ENCODE peak calls at places on chromosome 10, in five cellular contexts. C, P, R, S and A are unnamed samples.

GRCh38 chr10:28171468-28172235 is 131.2 kb downstream of the MPP7 start:
- DNase-seq in S (no peak), P (no peak), R (peak), C (no peak), A (no peak)

GRCh38 chr10:70576803-70577517 is 25.6 kb downstream of the PRF1 start:
- DNase-seq in S (no peak), R (no peak), C (no peak), P (no peak), A (no peak)

GRCh38 chr10:47062801-47063200 is 151.6 kb downstream of the PTPN20 start:
- DNase-seq in R (no peak), S (no peak), C (peak), P (no peak), A (no peak)

GRCh38 chr10:14185501-14186045 is 145.2 kb downstream of the FRMD4A start:
- DNase-seq in P (peak), R (no peak), C (no peak), S (no peak), A (no peak)

GRCh38 chr10:86344281-86344680 is 22.3 kb downstream of the GRID1 start:
- DNase-seq in S (no peak), C (no peak), P (no peak), R (no peak), A (no peak)

GRCh38 chr10:74766501-74766900 is 59.9 kb upstream of the KAT6B start:
- DNase-seq in P (no peak), C (no peak), R (no peak), S (no peak), A (no peak)

GRCh38 chr10:86958831-86959736 is 685 bp downstream of the SNCG start:
- DNase-seq in R (peak), C (peak), P (no peak), S (no peak), A (no peak)

GRCh38 chr10:32410569-32410968 is 35.4 kb upstream of the CCDC7 start:
- DNase-seq in R (no peak), P (no peak), C (no peak), S (no peak), A (no peak)

GRCh38 chr10:77864151-77864851 is 62.3 kb downstream of the DLG5 start:
- DNase-seq in R (no peak), C (no peak), P (no peak), S (no peak), A (no peak)

GRCh38 chr10:27558612-27559020 is 54.5 kb downstream of the RAB18 start:
- DNase-seq in C (no peak), S (no peak), P (peak), R (peak), A (peak)

GRCh38 chr10:35462491-35462934 is 126.2 kb downstream of the CCNY start:
- DNase-seq in S (no peak), P (no peak), R (no peak), C (no peak), A (no peak)

GRCh38 chr10:117222552-117223412 is 18.1 kb upstream of the SLC18A2 start:
- DNase-seq in C (no peak), P (no peak), S (no peak), R (no peak), A (no peak)

GRCh38 chr10:58755688-58756087 is 243.0 kb downstream of the BICC1 start:
- DNase-seq in C (no peak), R (peak), P (peak), S (no peak), A (no peak)

GRCh38 chr10:84659497-84660276 is 331.3 kb downstream of the CCSER2 start:
- DNase-seq in C (no peak), P (no peak), S (no peak), R (no peak), A (no peak)

GRCh38 chr10:5684971-5685763 is 529 bp downstream of the TASOR2 start:
- DNase-seq in R (peak), P (peak), C (peak), S (peak), A (peak)

GRCh38 chr10:114869500-114869899 is 47.9 kb downstream of the FHIP2A start:
- DNase-seq in R (no peak), S (no peak), C (no peak), P (no peak), A (no peak)

GRCh38 chr10:70462349-70462984 is 16.1 kb upstream of the PALD1 start:
- DNase-seq in S (no peak), P (no peak), C (peak), R (peak), A (peak)

GRCh38 chr10:17357781-17358180 is 96.6 kb downstream of the ST8SIA6 start:
- DNase-seq in S (no peak), R (no peak), C (no peak), P (no peak), A (no peak)

GRCh38 chr10:129808092-129808983 is 155.7 kb downstream of the EBF3 start:
- DNase-seq in S (peak), R (no peak), P (no peak), C (no peak), A (no peak)

GRCh38 chr10:80202934-80203834 is 2.2 kb downstream of the ANXA11 start:
- DNase-seq in C (peak), S (peak), P (peak), R (peak), A (peak)

GRCh38 chr10:35447693-35448407 is 111.5 kb downstream of the CCNY start:
- DNase-seq in S (no peak), P (no peak), C (no peak), R (no peak), A (peak)

GRCh38 chr10:132401396-132402168 is 4.6 kb downstream of the PWWP2B start:
- DNase-seq in P (no peak), R (no peak), C (no peak), S (peak), A (peak)

GRCh38 chr10:128024426-128024825 is 101.8 kb downstream of the MKI67 start:
- DNase-seq in C (no peak), S (no peak), P (no peak), R (no peak), A (no peak)

GRCh38 chr10:29634764-29635625 is at the start of gene SVIL:
- DNase-seq in P (no peak), S (no peak), C (peak), R (peak), A (no peak)

GRCh38 chr10:126062132-126063032 is 166.0 kb downstream of the FANK1 start:
- DNase-seq in S (no peak), P (peak), R (peak), C (peak), A (peak)
- H3K27ac ChIP-seq in S (no peak), P (peak), R (no peak), C (peak), A (peak)

GRCh38 chr10:72593963-72594362 is 31.9 kb downstream of the MICU1 start:
- DNase-seq in C (no peak), R (no peak), P (no peak), S (no peak), A (no peak)

GRCh38 chr10:72597897-72598296 is 28.0 kb downstream of the MICU1 start:
- DNase-seq in S (no peak), P (no peak), C (no peak), R (no peak), A (no peak)

GRCh38 chr10:72601144-72601543 is 24.7 kb downstream of the MICU1 start:
- DNase-seq in S (no peak), R (no peak), P (no peak), C (no peak), A (no peak)

GRCh38 chr10:72595436-72595835 is 30.4 kb downstream of the MICU1 start:
- DNase-seq in C (no peak), R (no peak), P (no peak), S (no peak), A (no peak)

DNA sequence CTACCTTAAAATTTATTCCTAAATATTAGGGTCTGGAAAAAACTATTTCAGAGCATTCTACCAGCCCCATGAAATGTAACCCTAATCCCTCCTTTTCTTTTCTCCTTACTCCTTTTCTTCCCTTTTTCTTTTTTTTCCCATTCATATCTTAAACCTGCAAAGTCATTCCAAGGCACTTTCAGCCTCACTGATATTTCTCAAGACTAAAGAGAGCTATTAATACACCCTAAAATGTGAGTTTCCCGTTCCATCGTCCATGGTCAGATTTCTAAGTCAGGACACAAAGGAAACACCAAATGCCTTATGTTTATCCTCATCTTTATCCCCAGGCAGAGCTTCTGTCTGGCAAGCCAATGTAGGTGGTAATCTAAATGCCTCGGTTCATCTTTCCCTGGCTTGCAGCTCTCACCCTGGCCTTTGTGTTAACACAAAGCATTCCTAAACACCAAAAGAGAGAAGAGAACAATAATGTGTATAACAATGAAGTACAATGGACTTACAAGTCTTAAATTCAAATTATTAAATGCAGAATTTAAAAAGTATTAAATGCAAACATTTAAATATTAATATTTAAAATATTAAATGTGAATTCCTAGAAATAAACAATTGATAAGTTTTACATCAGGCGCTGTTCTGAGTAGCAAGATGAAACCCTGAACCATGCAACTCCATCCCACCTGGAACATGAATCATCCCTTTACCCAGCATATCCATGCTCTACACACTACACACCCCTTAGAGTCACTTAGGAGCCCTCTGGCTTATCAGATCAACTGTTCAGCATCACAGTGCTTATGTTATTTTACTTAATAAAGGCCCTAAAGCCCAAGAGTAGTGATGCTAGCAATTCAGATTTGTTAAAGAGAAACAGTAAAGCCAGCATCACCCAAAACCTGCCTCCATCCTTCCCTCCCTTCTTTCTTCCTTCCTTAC is 26.8 kb downstream of the MICU1 start:
- DNase-seq in P (no peak), S (no peak), C (no peak), R (no peak), A (no peak)
- H3K27ac ChIP-seq in P (no peak), S (no peak), C (no peak), R (no peak), A (no peak)

GRCh38 chr10:88157981-88158465 is 294.6 kb downstream of the PTEN start:
- DNase-seq in P (peak), R (peak), C (no peak), S (no peak), A (no peak)
- H3K27ac ChIP-seq in P (peak), R (peak), C (peak), S (peak), A (peak)

GRCh38 chr10:3782099-3782455 is 2.9 kb downstream of the KLF6 start:
- DNase-seq in P (no peak), R (peak), S (no peak), C (no peak), A (no peak)

GRCh38 chr10:3780056-3780765 is 4.8 kb downstream of the KLF6 start:
- DNase-seq in C (peak), R (no peak), P (no peak), S (no peak), A (no peak)

GRCh38 chr10:3781458-3782098 is 3.4 kb downstream of the KLF6 start:
- DNase-seq in R (peak), P (no peak), C (peak), S (no peak), A (peak)

GRCh38 chr10:3779146-3779707 is 5.8 kb downstream of the KLF6 start:
- DNase-seq in R (no peak), C (peak), P (no peak), S (no peak), A (no peak)

GRCh38 chr10:3780766-3781457 is 4.1 kb downstream of the KLF6 start:
- DNase-seq in S (no peak), C (peak), P (no peak), R (no peak), A (no peak)
- H3K27ac ChIP-seq in S (peak), C (peak), P (peak), R (peak), A (peak)